ENCODE peak calls at places on chromosomes 2 and 18, in four cellular contexts. Y is HFF-Myc, I is epithelial cell of esophagus, M is thyroid gland. P is an unnamed sample.

GRCh38 chr2:172226244-172227061 is 123.8 kb upstream of the DLX2 start:
- DNase-seq in Y (no peak), I (peak; percentile 74), M (no peak), P (no peak)

GRCh38 chr2:144162652-144163051 is 357.3 kb downstream of the ZEB2 start:
- DNase-seq in Y (no peak), I (peak; percentile 71), M (peak; percentile 58), P (no peak)

GRCh38 chr18:8709248-8710059 is 4.1 kb downstream of the MTCL1 start:
- DNase-seq in Y (no peak), I (no peak), M (no peak), P (no peak)

GRCh38 chr2:16201876-16202642 is 261.7 kb downstream of the MYCN start:
- DNase-seq in Y (no peak), I (no peak), M (no peak), P (no peak)

GRCh38 chr2:237603718-237604362 is 13.3 kb upstream of the RAB17 start:
- DNase-seq in Y (no peak), I (peak; percentile 49), M (peak; percentile 40), P (no peak)

GRCh38 chr2:174400853-174401252 is 5.3 kb downstream of the SCRN3 start:
- DNase-seq in Y (no peak), I (no peak), M (no peak), P (no peak)

GRCh38 chr2:104969564-104969963 is 68.3 kb upstream of the MRPS9 start:
- DNase-seq in Y (no peak), I (peak; percentile 66), M (no peak), P (no peak)

GRCh38 chr2:241668839-241669238 is 17.8 kb downstream of the DTYMK start:
- DNase-seq in Y (no peak), I (no peak), M (no peak), P (no peak)

GRCh38 chr18:3720818-3721545 is 271.0 kb downstream of the TGIF1 start:
- DNase-seq in Y (no peak), I (peak; percentile 31), M (no peak), P (peak; percentile 23)

GRCh38 chr18:79915161-79916127 is 36.0 kb downstream of the SLC66A2 start:
- DNase-seq in Y (no peak), I (no peak), M (no peak), P (no peak)

GRCh38 chr18:62715829-62716678 is 713 bp downstream of the PHLPP1 start:
- DNase-seq in Y (no peak), I (peak; percentile 77), M (peak; percentile 68), P (peak; percentile 22)

GRCh38 chr18:45103319-45104070 is 422.8 kb downstream of the SETBP1 start:
- DNase-seq in Y (no peak), I (no peak), M (no peak), P (no peak)

GRCh38 chr2:133986076-133986837 is 267.6 kb upstream of the MGAT5 start:
- DNase-seq in Y (no peak), I (peak; percentile 14), M (peak; percentile 27), P (no peak)

GRCh38 chr2:233824373-233824772 is 30.0 kb downstream of the HJURP start:
- DNase-seq in Y (no peak), I (no peak), M (no peak), P (no peak)

GRCh38 chr2:239780236-239780997 is 244.7 kb downstream of the NDUFA10 start:
- DNase-seq in Y (no peak), I (no peak), M (no peak), P (no peak)

GRCh38 chr2:157158111-157158510 is 99.4 kb upstream of the GALNT5 start:
- DNase-seq in Y (no peak), I (peak; percentile 65), M (no peak), P (no peak)

GRCh38 chr2:207801259-207801658 is 31.6 kb upstream of the FZD5 start:
- DNase-seq in Y (no peak), I (no peak), M (no peak), P (no peak)

GRCh38 chr2:15784886-15785801 is 155.2 kb upstream of the MYCN start:
- DNase-seq in Y (no peak), I (no peak), M (no peak), P (no peak)

GRCh38 chr2:209086761-209087160 is 337.1 kb upstream of the MAP2 start:
- DNase-seq in Y (no peak), I (no peak), M (no peak), P (no peak)

GRCh38 chr2:223585691-223586090 is 16.5 kb downstream of the SCG2 start:
- DNase-seq in Y (no peak), I (peak; percentile 15), M (no peak), P (no peak)

GRCh38 chr18:79540914-79541301 is 138.7 kb upstream of the CTDP1 start:
- DNase-seq in Y (no peak), I (no peak), M (no peak), P (no peak)

GRCh38 chr18:62663731-62664336 is 51.5 kb upstream of the PHLPP1 start:
- DNase-seq in Y (no peak), I (peak; percentile 67), M (no peak), P (peak; percentile 54)

GRCh38 chr2:30470426-30470825 is 23.4 kb downstream of the LCLAT1 start:
- DNase-seq in Y (no peak), I (no peak), M (no peak), P (no peak)

GRCh38 chr2:30476636-30477035 is 29.6 kb downstream of the LCLAT1 start:
- DNase-seq in Y (no peak), I (no peak), M (no peak), P (no peak)

GRCh38 chr2:30475542-30475941 is 28.5 kb downstream of the LCLAT1 start:
- DNase-seq in Y (no peak), I (no peak), M (no peak), P (no peak)

GRCh38 chr2:30472326-30472725 is 25.3 kb downstream of the LCLAT1 start:
- DNase-seq in Y (no peak), I (no peak), M (no peak), P (no peak)
- TF ChIP-seq CTCF in Y (no peak), I (no peak), M (no peak), P (no peak)

GRCh38 chr18:13502585-13502984 is 223.8 kb downstream of the FAM210A start:
- DNase-seq in Y (no peak), I (no peak), M (peak; percentile 89), P (no peak)
- H3K4me3 ChIP-seq in Y (no peak overlapping the region), I (no peak overlapping the region), M (no peak overlapping the region), P (no peak overlapping the region)

GRCh38 chr2:68487773-68488355 is 20.5 kb downstream of the APLF start:
- DNase-seq in Y (no peak), I (peak; percentile 42), M (no peak), P (no peak)
- TF ChIP-seq CTCF in Y (no peak), I (peak; percentile 25), M (peak; percentile 45), P (peak; percentile 25)

DNA sequence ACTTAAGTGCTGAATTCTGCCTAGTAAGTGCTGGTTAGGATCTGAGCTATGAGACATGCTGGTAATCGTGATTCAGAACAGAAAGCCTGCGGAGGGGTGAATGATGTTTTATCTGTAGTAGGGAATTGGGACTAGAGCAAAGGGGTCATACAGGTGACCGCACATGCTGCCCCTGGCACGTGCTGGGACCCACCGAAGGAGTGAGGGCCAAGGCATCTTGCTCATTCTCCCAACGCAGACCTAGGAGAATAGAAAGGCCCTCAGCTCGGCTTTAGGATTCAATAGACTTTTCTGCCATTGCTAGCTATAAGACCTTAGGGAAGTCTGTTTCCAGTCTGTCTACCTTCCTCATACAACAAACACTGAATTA is 8.8 kb upstream of the SMAD7 start:
- DNase-seq in Y (no peak), I (no peak), M (no peak), P (no peak)
- H3K4me3 ChIP-seq in Y (no peak overlapping the region), I (no peak overlapping the region), M (no peak overlapping the region), P (no peak overlapping the region)

DNA sequence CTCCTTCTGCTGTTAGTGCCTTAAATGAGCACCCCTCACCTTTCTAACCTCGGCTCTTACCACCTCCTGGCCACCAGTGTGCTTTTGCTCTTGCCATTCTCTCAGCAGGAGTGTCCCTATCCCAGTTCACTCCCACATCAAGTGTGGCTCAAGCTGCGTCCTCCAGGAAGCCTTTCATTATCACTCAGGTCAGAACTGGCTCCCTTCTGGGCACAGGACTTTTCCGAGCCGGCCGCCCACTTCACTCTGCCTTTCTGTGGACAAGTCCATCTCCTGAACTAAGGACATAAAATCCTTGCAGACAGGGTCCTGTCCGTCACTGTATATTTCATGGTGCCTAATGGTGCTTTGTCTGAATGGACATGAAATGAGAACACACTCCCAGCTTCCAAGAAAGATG is 15.6 kb downstream of the TMEM127 start:
- DNase-seq in Y (no peak), I (no peak), M (no peak), P (no peak)
- TF ChIP-seq CTCF in Y (no peak), I (no peak), M (no peak), P (no peak)

GRCh38 chr2:8544786-8545631 is 136.8 kb upstream of the ID2 start:
- DNase-seq in Y (peak; percentile 85), I (no peak), M (peak; percentile 19), P (no peak)
- H3K4me3 ChIP-seq in Y (no peak overlapping the region), I (no peak overlapping the region), M (no peak overlapping the region), P (no peak overlapping the region)

DNA sequence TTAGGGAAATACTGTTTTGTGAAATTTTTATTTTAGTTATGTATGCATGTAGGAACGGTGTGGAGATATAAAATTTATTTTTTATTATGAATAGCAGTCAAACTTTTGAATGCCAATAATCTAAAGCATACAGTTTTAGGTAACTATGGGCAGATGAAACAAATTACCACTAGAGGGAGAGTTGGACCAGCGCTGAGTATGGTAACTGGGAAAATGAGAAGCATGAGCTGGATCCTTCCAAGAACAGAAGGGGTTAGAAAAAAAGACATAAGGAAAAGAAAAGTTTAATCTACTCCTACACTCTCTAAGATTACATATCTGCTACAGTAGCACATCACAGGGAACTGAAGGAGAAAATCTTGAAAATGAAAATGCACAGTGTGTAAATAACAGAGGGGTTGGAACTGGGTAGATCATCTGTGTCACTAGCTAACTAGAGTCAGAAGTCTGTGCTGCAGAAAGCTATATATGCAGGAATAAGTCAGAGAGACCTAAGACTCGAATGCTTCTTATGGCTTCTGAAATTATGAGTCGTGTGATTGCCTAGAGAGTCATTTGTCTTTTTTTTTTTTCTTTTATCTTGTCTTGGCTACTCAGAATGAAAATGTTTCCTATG is 15.6 kb downstream of the REG3G start:
- DNase-seq in Y (no peak), I (no peak), M (no peak), P (peak; percentile 4)
- TF ChIP-seq CTCF in Y (no peak), I (peak; percentile 15), M (no peak), P (peak; percentile 77)

GRCh38 chr2:102401868-102402267 is 21.1 kb upstream of the IL18RAP start:
- DNase-seq in Y (no peak), I (no peak), M (no peak), P (no peak)

GRCh38 chr2:102397167-102397566 is 25.8 kb upstream of the IL18RAP start:
- DNase-seq in Y (no peak), I (no peak), M (no peak), P (no peak)

GRCh38 chr2:102396012-102396411 is 26.9 kb upstream of the IL18RAP start:
- DNase-seq in Y (no peak), I (no peak), M (no peak), P (no peak)

DNA sequence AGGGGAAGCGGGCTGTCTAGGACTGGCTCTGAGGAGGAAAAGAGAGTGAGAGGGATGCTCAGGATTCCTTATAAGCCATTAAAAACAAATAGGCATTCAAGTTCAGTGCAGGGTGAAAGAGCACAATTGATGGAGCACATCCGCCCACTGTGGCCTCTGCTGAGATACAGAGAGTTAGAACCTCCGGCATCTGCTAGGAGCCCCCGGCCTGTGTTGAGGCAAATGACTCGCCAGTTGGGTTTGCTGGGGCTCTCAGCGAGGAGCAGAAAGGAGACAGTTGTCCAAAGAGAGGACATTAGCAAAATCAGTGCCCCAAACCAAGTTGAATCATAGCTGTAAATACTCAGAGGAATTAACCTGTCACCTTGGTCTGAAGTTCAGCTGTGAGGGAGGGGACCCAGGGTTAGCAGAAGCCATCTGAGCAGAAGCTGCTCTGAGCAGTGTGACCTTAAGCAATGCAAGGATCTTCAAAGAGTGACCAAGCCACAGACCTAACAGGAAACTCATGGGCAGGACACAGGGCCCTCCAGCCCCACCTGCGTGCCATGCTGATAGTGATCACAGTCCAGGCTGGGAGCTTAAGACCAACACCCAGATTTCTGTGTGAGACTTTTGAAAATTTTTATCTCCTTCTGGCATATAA is 23.3 kb upstream of the IL18RAP start:
- DNase-seq in Y (no peak), I (no peak), M (no peak), P (no peak)
- H3K4me3 ChIP-seq in Y (no peak overlapping the region), I (no peak overlapping the region), M (no peak overlapping the region), P (no peak overlapping the region)